ENCODE peak calls at places on chromosomes 13 and 19, in four cellular contexts. G is D721Med, F is GM12865, Y is cardiac muscle cell. A is an unnamed sample.

GRCh38 chr19:8209965-8210659 is 942 bp downstream of the CERS4 start:
- DNase-seq in F (peak; percentile 22), Y (no peak), G (peak; percentile 44), A (no peak)

GRCh38 chr19:43934055-43934984 is 762 bp downstream of the ZNF45 start:
- DNase-seq in Y (peak; percentile 6), G (no peak), F (no peak), A (no peak)

GRCh38 chr19:48629599-48630288 is 7.4 kb downstream of the DBP start:
- DNase-seq in F (peak; percentile 25), G (no peak), Y (peak; percentile 85), A (no peak)

GRCh38 chr13:74741732-74742131 is 607.5 kb upstream of the KLF12 start:
- DNase-seq in F (no peak), G (no peak), Y (no peak), A (no peak)

GRCh38 chr19:46428278-46429141 is at the start of gene PNMA8C:
- DNase-seq in F (peak; percentile 66), Y (peak; percentile 67), G (no peak), A (peak; percentile 70)

GRCh38 chr13:93963266-93964131 is 516.0 kb downstream of the DCT start:
- DNase-seq in F (no peak), Y (peak; percentile 63), G (no peak), A (no peak)

GRCh38 chr19:50332264-50333038 is 3.3 kb upstream of the KCNC3 start:
- DNase-seq in Y (no peak), G (no peak), F (peak; percentile 48), A (no peak)

GRCh38 chr19:11155373-11156120 is at the start of gene SPC24:
- DNase-seq in G (peak; percentile 97), F (peak; percentile 99), Y (peak; percentile 99), A (peak; percentile 93)

GRCh38 chr19:10617409-10618121 is 7.8 kb upstream of the SLC44A2 start:
- DNase-seq in G (no peak), Y (peak; percentile 54), F (no peak), A (no peak)

GRCh38 chr19:1725100-1726064 is 27.9 kb upstream of the ONECUT3 start:
- DNase-seq in F (no peak), Y (peak; percentile 65), G (peak; percentile 99), A (peak; percentile 47)

GRCh38 chr19:10226376-10227214 is 4.5 kb downstream of the S1PR2 start:
- DNase-seq in F (no peak), Y (peak; percentile 93), G (no peak), A (no peak)

GRCh38 chr13:114119196-114119595 is 13.2 kb downstream of the RASA3 start:
- DNase-seq in G (no peak), Y (peak; percentile 92), F (no peak), A (no peak)

GRCh38 chr19:43699506-43700367 is 16.1 kb upstream of the IRGC start:
- DNase-seq in F (no peak), G (no peak), Y (peak; percentile 46), A (no peak)

GRCh38 chr19:54462713-54463530 is 656 bp downstream of the LENG9 start:
- DNase-seq in Y (peak; percentile 81), G (no peak), F (peak; percentile 82), A (peak; percentile 83)

GRCh38 chr19:34213283-34213682 is 41.0 kb downstream of the LSM14A start:
- DNase-seq in F (no peak), Y (no peak), G (no peak), A (no peak)

GRCh38 chr13:19632915-19633339 is 532 bp upstream of the MPHOSPH8 start:
- DNase-seq in F (no peak), Y (no peak), G (no peak), A (no peak)

GRCh38 chr13:107271226-107271625 is 703.3 kb upstream of the ARGLU1 start:
- DNase-seq in F (no peak), G (no peak), Y (peak; percentile 79), A (no peak)

GRCh38 chr19:3801412-3802096 is 15.4 kb upstream of the MATK start:
- DNase-seq in F (peak; percentile 50), G (no peak), Y (peak; percentile 21), A (no peak)

GRCh38 chr19:45251452-45252354 is 632 bp downstream of the MARK4 start:
- DNase-seq in F (peak; percentile 18), G (no peak), Y (no peak), A (no peak)

DNA sequence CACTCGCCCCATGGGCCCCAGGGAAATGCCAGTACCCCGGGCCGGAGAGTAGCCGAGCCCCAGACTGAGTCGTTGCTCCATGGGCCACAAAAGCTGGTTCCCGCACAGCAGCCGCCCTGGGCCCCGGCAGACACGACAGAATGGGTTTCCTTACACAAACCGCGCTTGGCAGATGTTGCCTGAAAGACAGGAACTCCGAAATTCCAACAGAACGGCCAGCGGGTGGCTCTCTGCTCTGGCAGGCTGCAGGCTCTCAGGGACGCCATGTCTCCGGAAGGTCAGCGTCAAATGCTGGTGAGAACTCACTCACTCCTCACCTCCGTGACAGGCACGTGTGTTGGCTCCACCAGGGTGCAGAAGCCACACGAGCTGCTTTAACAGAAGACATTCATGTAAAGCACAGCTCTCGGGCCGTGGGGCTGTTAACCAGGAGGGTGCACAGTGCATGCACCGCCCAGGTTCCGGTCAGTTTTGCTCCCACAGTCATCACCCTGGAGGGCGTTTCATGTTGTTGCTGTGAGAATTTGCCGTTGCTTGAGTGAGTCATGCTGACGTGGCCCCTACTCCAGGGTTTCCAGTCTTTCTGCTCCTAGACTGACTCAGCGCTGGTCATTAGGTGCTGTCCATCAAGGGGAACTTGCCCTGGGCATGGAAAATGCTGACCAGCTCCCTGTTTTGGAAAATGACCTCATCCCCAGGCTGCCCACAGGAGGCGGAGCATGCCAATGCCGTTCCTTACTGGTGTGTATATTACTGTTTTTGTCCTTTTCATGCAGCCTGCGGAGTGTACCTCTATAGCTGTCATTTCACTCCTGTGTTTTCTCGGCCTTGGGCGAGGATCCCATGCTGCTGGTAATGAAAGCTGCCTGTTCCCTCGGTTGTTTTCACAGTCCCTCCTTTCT is 44.8 kb downstream of the ANKRD10 start:
- DNase-seq in Y (peak; percentile 99), G (no peak), F (no peak), A (no peak)
- TF ChIP-seq CTCF in Y (no peak), G (no peak), F (no peak), A (no peak)

DNA sequence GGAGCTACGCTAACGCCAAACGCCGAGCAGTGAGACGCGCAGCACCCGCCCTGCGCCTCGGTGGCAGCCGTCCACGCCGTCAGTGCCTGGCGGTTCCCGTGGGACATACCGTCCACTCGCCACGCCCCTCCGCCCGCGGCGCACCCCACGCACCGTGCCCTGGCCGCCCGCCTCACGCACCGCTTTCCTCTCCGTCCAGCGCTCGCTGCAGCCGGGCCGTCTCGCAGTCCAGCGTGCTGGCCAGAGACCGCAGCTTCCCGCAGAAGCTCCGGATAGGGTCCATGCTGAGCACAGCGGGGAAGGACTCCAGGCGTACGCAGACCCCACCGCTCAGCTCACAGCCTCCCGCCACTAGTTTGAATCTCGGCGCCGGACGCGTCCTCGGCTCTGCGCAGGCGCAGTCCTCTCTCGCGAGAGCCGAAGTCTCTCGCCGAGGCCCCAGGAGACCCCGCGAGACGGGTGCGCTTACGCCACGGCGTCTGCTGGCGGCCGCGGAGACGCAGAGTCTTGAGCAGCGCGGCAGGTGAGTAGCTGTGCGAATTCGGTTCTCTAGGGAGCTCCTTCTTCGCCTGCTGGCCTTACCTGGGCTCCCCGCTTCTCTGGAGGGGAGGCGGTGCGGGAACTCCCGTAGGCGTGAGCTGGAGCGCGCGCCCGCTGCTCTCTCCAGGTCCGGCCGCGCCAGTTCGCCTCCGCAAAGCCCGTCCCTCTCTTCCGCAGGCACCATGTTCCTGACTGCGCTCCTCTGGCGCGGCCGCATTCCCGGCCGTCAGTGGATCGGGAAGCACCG is at the start of the genes MRPL57 and SKA3:
- DNase-seq in Y (peak; percentile 96), F (peak; percentile 97), G (peak; percentile 71), A (peak; percentile 97)
- TF ChIP-seq CTCF in Y (no peak), F (no peak), G (no peak), A (peak; percentile 11)

GRCh38 chr19:42246143-42246868 is 3.9 kb upstream of the GSK3A start:
- DNase-seq in Y (peak; percentile 83), F (no peak), G (no peak), A (no peak)
- TF ChIP-seq CTCF in Y (peak; percentile 68), F (no peak), G (peak; percentile 40), A (no peak)

DNA sequence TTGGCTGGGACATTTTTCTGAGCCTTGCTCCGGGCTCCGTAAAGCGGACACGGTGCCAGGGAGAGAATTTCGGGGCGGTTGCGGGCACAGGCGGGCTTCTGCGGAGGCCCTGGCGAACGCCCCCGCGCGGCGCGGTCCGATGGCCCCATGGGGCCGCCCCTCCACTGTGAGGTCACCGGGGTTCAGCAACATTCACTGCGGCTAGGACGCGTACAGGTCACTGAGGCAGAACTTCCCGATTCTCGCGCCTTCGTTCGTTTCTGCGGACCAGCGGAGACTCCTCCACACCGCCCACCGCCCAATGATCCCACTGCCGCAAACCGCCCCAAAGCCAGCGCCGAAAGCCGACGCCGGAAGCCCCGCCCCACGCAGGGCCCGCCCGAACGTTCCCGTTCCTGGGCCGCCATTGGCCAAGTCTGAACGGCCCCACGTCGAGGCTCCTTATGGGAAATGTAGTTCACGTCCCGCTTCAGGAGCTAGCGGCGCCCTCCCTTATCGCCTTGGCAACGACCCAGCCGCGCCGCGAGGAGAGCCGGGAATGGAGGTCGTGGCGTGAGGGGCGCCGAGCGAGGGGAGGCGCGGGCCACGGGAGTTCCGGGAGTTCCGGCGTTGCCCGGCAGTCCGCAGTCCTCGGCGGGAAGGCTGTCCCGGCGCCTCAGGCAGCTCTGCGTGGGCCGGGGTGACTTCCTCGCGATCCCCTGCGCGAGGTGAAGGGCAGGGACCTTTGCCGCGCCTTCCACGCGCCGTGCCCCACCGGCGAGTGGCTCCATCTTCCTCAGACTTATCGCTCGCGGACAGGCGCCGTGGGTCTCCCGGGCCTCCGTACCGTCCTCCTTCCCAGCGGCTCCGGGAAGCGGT is at the start of gene ZNF584:
- DNase-seq in F (peak; percentile 96), Y (peak; percentile 96), G (peak; percentile 58), A (peak; percentile 94)
- TF ChIP-seq CTCF in F (no peak), Y (peak; percentile 25), G (no peak), A (peak; percentile 28)

GRCh38 chr13:91348906-91349435 is 1.5 kb downstream of the MIR17HG start:
- DNase-seq in G (peak; percentile 39), F (peak; percentile 95), Y (peak; percentile 91), A (peak; percentile 94)
- TF ChIP-seq CTCF in G (peak; percentile 65), F (peak; percentile 94), Y (peak; percentile 87), A (peak; percentile 90)

GRCh38 chr13:112967666-112968379 is 1.2 kb upstream of the MCF2L start:
- DNase-seq in G (no peak), F (no peak), Y (no peak), A (no peak)

GRCh38 chr13:112968380-112968909 is 569 bp upstream of the MCF2L start:
- DNase-seq in Y (no peak), F (peak; percentile 1), G (no peak), A (no peak)

GRCh38 chr13:112969692-112970338 is 801 bp downstream of the MCF2L start:
- DNase-seq in Y (no peak), F (no peak), G (no peak), A (no peak)

GRCh38 chr13:112970552-112971287 is 1.7 kb downstream of the MCF2L start:
- DNase-seq in G (no peak), F (no peak), Y (no peak), A (no peak)

GRCh38 chr13:112968910-112969691 is at the start of gene MCF2L:
- DNase-seq in G (peak; percentile 92), Y (peak; percentile 65), F (peak; percentile 3), A (peak; percentile 24)
- TF ChIP-seq CTCF in G (no peak), Y (peak; percentile 19), F (no peak), A (no peak)